ENCODE peak calls at places on chromosome 7, in six cellular contexts. L is CD4-positive, CD25-positive, alpha-beta regulatory T cell; Y is effector memory CD4-positive, alpha-beta T cell; D is upper lobe of right lung; F is SK-N-SH; A is cardiac muscle cell. Q is an unnamed sample.

GRCh38 chr7:142485617-142486226 is 227.9 kb upstream of the PRSS58 start:
- DNase-seq in L (no peak), Y (no peak), D (no peak), F (peak; percentile 15), A (no peak), Q (peak; percentile 10)

GRCh38 chr7:95907337-95907736 is 135.0 kb downstream of the DYNC1I1 start:
- DNase-seq in L (no peak), Y (no peak), D (no peak), F (no peak), A (no peak), Q (no peak)

GRCh38 chr7:155090647-155091046 is 20.5 kb downstream of the HTR5A start:
- DNase-seq in L (no peak), Y (no peak), D (no peak), F (no peak), A (no peak), Q (no peak)

GRCh38 chr7:43108255-43109011 is 4.0 kb upstream of the HECW1 start:
- DNase-seq in L (no peak), Y (no peak), D (peak; percentile 83), F (peak; percentile 76), A (peak; percentile 72), Q (no peak)

GRCh38 chr7:22565315-22565811 is 65.4 kb upstream of the STEAP1B start:
- DNase-seq in L (no peak), Y (no peak), D (no peak), F (no peak), A (peak; percentile 69), Q (no peak)

GRCh38 chr7:98174334-98175259 is 36.6 kb upstream of the BHLHA15 start:
- DNase-seq in L (no peak), Y (no peak), D (peak; percentile 77), F (no peak), A (no peak), Q (no peak)

GRCh38 chr7:150356265-150356897 is 12.2 kb upstream of the REPIN1 start:
- DNase-seq in L (no peak), Y (no peak), D (peak; percentile 12), F (peak; percentile 77), A (peak; percentile 58), Q (peak; percentile 59)

GRCh38 chr7:111223802-111224253 is 132.9 kb downstream of the LRRN3 start:
- DNase-seq in L (no peak), Y (no peak), D (no peak), F (no peak), A (no peak), Q (no peak)

GRCh38 chr7:137790828-137791227 is 55.9 kb downstream of the DGKI start:
- DNase-seq in L (no peak), Y (no peak), D (no peak), F (no peak), A (no peak), Q (no peak)

GRCh38 chr7:156650042-156650441 is 9.5 kb downstream of the RNF32 start:
- DNase-seq in L (no peak), Y (no peak), D (no peak), F (peak; percentile 56), A (no peak), Q (no peak)

GRCh38 chr7:27994639-27995038 is 186.0 kb downstream of the JAZF1 start:
- DNase-seq in L (no peak), Y (no peak), D (no peak), F (peak; percentile 34), A (peak; percentile 16), Q (no peak)

GRCh38 chr7:112940314-112940732 is 146.3 kb downstream of the GPR85 start:
- DNase-seq in L (no peak), Y (no peak), D (no peak), F (no peak), A (no peak), Q (no peak)

GRCh38 chr7:105805619-105806018 is 70.8 kb downstream of the ATXN7L1 start:
- DNase-seq in L (no peak), Y (no peak), D (no peak), F (no peak), A (no peak), Q (no peak)

GRCh38 chr7:33909312-33909711 is 4.0 kb downstream of the BMPER start:
- DNase-seq in L (no peak), Y (no peak), D (no peak), F (no peak), A (no peak), Q (no peak)

GRCh38 chr7:43113622-43114450 is 1.4 kb downstream of the HECW1 start:
- DNase-seq in L (no peak), Y (no peak), D (no peak), F (peak; percentile 32), A (no peak), Q (no peak)

GRCh38 chr7:138001529-138002095 is at the start of gene CREB3L2:
- DNase-seq in L (peak; percentile 57), Y (peak; percentile 55), D (peak; percentile 90), F (peak; percentile 72), A (peak; percentile 65), Q (no peak)

GRCh38 chr7:39703143-39703542 is 79.8 kb downstream of the RALA start:
- DNase-seq in L (no peak), Y (no peak), D (no peak), F (peak; percentile 28), A (peak; percentile 19), Q (no peak)

GRCh38 chr7:82760092-82760491 is 316.5 kb upstream of the CACNA2D1 start:
- DNase-seq in L (no peak), Y (no peak), D (no peak), F (no peak), A (no peak), Q (no peak)

GRCh38 chr7:43674559-43675436 is 54.5 kb downstream of the COA1 start:
- DNase-seq in L (no peak), Y (no peak), D (no peak), F (no peak), A (peak; percentile 66), Q (no peak)

GRCh38 chr7:111103678-111104274 is 12.8 kb downstream of the LRRN3 start:
- DNase-seq in L (no peak), Y (no peak), D (no peak), F (no peak), A (no peak), Q (no peak)

GRCh38 chr7:29408841-29409243 is 154.8 kb upstream of the PRR15 start:
- DNase-seq in L (peak; percentile 23), Y (peak; percentile 24), D (no peak), F (peak; percentile 76), A (peak; percentile 76), Q (peak; percentile 29)

GRCh38 chr7:47507514-47507913 is 74.4 kb downstream of the TNS3 start:
- DNase-seq in L (no peak), Y (no peak), D (no peak), F (no peak), A (no peak), Q (no peak)

GRCh38 chr7:137846588-137847417 is at the start of gene DGKI:
- DNase-seq in L (no peak), Y (no peak), D (peak; percentile 63), F (peak; percentile 99), A (peak; percentile 20), Q (peak; percentile 2)

GRCh38 chr7:51481421-51481820 is 164.8 kb upstream of the COBL start:
- DNase-seq in L (no peak), Y (no peak), D (no peak), F (no peak), A (no peak), Q (no peak)
- H3K4me3 ChIP-seq in L (no peak overlapping the region), Y (no peak overlapping the region), D (no peak overlapping the region), F (no peak overlapping the region), A (no peak overlapping the region), Q (no peak overlapping the region)

GRCh38 chr7:2528481-2529095 is 9.0 kb downstream of the LFNG start:
- DNase-seq in L (no peak), Y (no peak), D (no peak), F (no peak), A (no peak), Q (no peak)
- H3K4me1 ChIP-seq in L (peaks cover 76% of the 10 kb centered on the region), Y (peaks cover 76% of the 10 kb centered on the region), D (peaks cover 69% of the 10 kb centered on the region), F (peaks cover 49% of the 10 kb centered on the region), A (peaks cover 7% of the 10 kb centered on the region), Q (peaks cover 69% of the 10 kb centered on the region)

DNA sequence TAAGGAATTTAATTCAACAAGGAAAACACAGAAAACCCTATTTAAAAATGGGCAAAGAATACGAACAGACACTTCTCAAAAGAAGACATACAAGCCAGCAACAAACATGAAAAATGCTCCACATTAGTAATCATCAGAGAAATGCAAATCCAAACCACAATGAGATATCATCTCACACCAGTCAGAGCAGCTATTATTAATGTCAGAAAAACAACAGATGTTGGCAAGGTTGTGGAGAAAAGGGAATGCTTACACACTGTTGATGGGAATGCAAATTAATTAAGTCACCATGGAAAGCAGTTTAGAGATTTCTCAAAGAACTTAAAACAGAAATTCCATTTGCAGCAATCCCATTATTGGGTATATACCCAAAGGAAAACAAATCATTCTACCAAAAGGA is 55.2 kb downstream of the GCC1 start:
- DNase-seq in L (no peak), Y (no peak), D (no peak), F (no peak), A (no peak), Q (no peak)
- H3K27me3 ChIP-seq in L (peaks cover 10% of the 10 kb centered on the region), Y (no peaks in the 10 kb centered on the region), D (no peaks in the 10 kb centered on the region), F (peaks cover 6% of the 10 kb centered on the region), A (peaks cover 3% of the 10 kb centered on the region), Q (no peaks in the 10 kb centered on the region)

DNA sequence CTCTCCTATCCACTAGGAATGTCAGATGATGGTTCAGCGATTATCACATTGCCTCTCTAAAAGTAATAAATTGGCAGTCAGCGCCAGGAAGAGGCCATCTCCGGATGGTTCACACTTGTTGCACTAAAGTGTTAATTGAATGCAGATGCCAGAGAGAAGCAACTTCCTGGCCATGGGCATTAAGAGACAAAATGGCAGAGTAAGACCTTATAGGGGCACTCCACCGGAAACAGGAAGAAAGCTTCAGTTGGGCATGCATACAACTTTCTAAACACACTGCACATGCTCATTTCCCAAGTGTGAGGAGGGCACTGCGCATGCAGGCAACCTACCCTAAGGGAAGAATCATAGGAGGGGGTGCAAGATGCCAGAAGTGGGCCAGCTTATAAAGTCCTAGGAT is 71.7 kb upstream of the AUTS2 start:
- DNase-seq in L (no peak), Y (no peak), D (no peak), F (no peak), A (no peak), Q (no peak)
- H3K4me3 ChIP-seq in L (no peak overlapping the region), Y (no peak overlapping the region), D (no peak overlapping the region), F (no peak overlapping the region), A (no peak overlapping the region), Q (no peak overlapping the region)

DNA sequence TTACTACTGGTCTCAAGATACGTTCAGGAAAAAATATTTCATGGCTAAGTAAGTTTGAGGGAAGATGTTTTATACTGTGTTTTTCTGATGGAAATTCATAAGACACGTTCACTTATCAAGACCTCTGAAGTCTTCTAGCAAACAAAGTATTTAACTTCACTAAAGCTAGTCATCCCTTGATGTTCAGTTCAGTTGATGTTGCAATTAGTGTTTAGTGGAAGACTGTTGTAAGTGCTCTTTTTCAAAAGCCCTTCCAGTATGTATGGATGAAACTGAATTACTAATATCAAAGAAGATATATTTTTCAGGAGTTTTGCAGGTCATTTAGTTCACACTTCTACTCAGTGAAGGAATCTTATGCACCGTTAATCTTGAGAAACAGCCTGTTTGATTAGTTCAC is 25.1 kb downstream of the CUL1 start:
- DNase-seq in L (no peak), Y (no peak), D (no peak), F (no peak), A (peak; percentile 30), Q (no peak)
- H3K4me1 ChIP-seq in L (peaks cover 42% of the 10 kb centered on the region), Y (peaks cover 21% of the 10 kb centered on the region), D (peaks cover 57% of the 10 kb centered on the region), F (peaks cover 19% of the 10 kb centered on the region), A (no peaks in the 10 kb centered on the region), Q (peaks cover 66% of the 10 kb centered on the region)